ENCODE peak calls at places on chromosome 14, in seven cellular contexts. O is body of pancreas, D is right atrium auricular region, E is iPS-NIHi11, P is heart right ventricle, H is NCI-H526 treated with DMSO at 0.1 percent for 48 hours, Q is NCI-H446 treated with DMSO at 0.1 percent for 48 hours. F is an unnamed sample.

GRCh38 chr14:67623114-67623513 is 3.4 kb downstream of the ARG2 start:
- DNase-seq in O (no peak), D (no peak), E (no peak), P (no peak), H (no peak), Q (no peak), F (no peak)

GRCh38 chr14:67759916-67760315 is 56.5 kb downstream of the ZFYVE26 start:
- DNase-seq in O (no peak), D (no peak), E (no peak), P (no peak), H (no peak), Q (no peak), F (no peak)

GRCh38 chr14:50342211-50343080 is 30.3 kb downstream of the DMAC2L start:
- DNase-seq in O (peak; percentile 48), D (peak; percentile 69), E (peak; percentile 59), P (peak; percentile 33), H (peak; percentile 4), Q (peak; percentile 57), F (no peak)

GRCh38 chr14:76599556-76599955 is 161.7 kb upstream of the VASH1 start:
- DNase-seq in O (no peak), D (no peak), E (no peak), P (no peak), H (no peak), Q (peak; percentile 58), F (no peak)

GRCh38 chr14:70097576-70098256 is 91.0 kb downstream of the SLC8A3 start:
- DNase-seq in O (no peak), D (no peak), E (no peak), P (no peak), H (no peak), Q (no peak), F (no peak)

GRCh38 chr14:50091240-50091914 is 25.0 kb downstream of the VCPKMT start:
- DNase-seq in O (no peak), D (no peak), E (no peak), P (no peak), H (no peak), Q (no peak), F (no peak)

GRCh38 chr14:85281921-85282320 is 248.0 kb upstream of the FLRT2 start:
- DNase-seq in O (no peak), D (no peak), E (no peak), P (no peak), H (no peak), Q (no peak), F (no peak)

GRCh38 chr14:25237845-25238244 is 187.9 kb upstream of the STXBP6 start:
- DNase-seq in O (peak; percentile 10), D (no peak), E (peak; percentile 48), P (no peak), H (no peak), Q (no peak), F (no peak)

GRCh38 chr14:63901434-63902085 is 48.8 kb downstream of the SYNE2 start:
- DNase-seq in O (no peak), D (no peak), E (no peak), P (no peak), H (no peak), Q (no peak), F (no peak)

GRCh38 chr14:68834816-68835215 is 41.9 kb upstream of the ZFP36L1 start:
- DNase-seq in O (no peak), D (no peak), E (no peak), P (no peak), H (no peak), Q (no peak), F (no peak)

GRCh38 chr14:102279282-102279681 is 25.7 kb downstream of the MOK start:
- DNase-seq in O (no peak), D (no peak), E (no peak), P (no peak), H (no peak), Q (no peak), F (no peak)

GRCh38 chr14:32779845-32780244 is 158.8 kb upstream of the NPAS3 start:
- DNase-seq in O (no peak), D (no peak), E (no peak), P (no peak), H (no peak), Q (no peak), F (no peak)

GRCh38 chr14:99980299-99980698 is 84.9 kb upstream of the EVL start:
- DNase-seq in O (peak; percentile 67), D (no peak), E (no peak), P (no peak), H (no peak), Q (no peak), F (no peak)

GRCh38 chr14:101628471-101628966 is 67.2 kb downstream of the DIO3 start:
- DNase-seq in O (peak; percentile 76), D (peak; percentile 75), E (peak; percentile 93), P (peak; percentile 81), H (peak; percentile 4), Q (peak; percentile 52), F (peak; percentile 60)

GRCh38 chr14:53751650-53752049 is 205.0 kb downstream of the BMP4 start:
- DNase-seq in O (no peak), D (no peak), E (no peak), P (peak; percentile 21), H (no peak), Q (no peak), F (no peak)

GRCh38 chr14:70735043-70735442 is 74.3 kb downstream of the MAP3K9 start:
- DNase-seq in O (no peak), D (no peak), E (no peak), P (no peak), H (peak; percentile 36), Q (peak; percentile 55), F (no peak)

GRCh38 chr14:60163741-60164140 is 1.5 kb downstream of the DHRS7 start:
- DNase-seq in O (no peak), D (no peak), E (no peak), P (no peak), H (peak; percentile 21), Q (no peak), F (no peak)

GRCh38 chr14:75854247-75854799 is 127.5 kb downstream of the TGFB3 start:
- DNase-seq in O (no peak), D (no peak), E (no peak), P (no peak), H (no peak), Q (no peak), F (no peak)

GRCh38 chr14:91361236-91361811 is 56.3 kb downstream of the CCDC88C start:
- DNase-seq in O (no peak), D (no peak), E (no peak), P (no peak), H (no peak), Q (no peak), F (no peak)

GRCh38 chr14:76015668-76016067 is 30.1 kb downstream of the IFT43 start:
- DNase-seq in O (no peak), D (no peak), E (no peak), P (no peak), H (peak; percentile 90), Q (no peak), F (no peak)

GRCh38 chr14:80587096-80587724 is 354.3 kb downstream of the CEP128 start:
- DNase-seq in O (peak; percentile 11), D (no peak), E (no peak), P (no peak), H (peak; percentile 11), Q (no peak), F (no peak)

GRCh38 chr14:48527832-48528231 is 852.4 kb upstream of the MDGA2 start:
- DNase-seq in O (no peak), D (no peak), E (peak; percentile 4), P (no peak), H (no peak), Q (no peak), F (no peak)

GRCh38 chr14:34052658-34053014 is 101.8 kb upstream of the EGLN3 start:
- DNase-seq in O (no peak), D (no peak), E (no peak), P (no peak), H (no peak), Q (no peak), F (no peak)

F was measured in effector CD8-positive, alpha-beta T cell.